ENCODE peak calls at places on chromosomes 16 and 17, in six cellular contexts. W is HCEC 1CT, I is NCI-H774, H is posterior cingulate gyrus, R is HFFc6, N is nephron progenitor cell. E is an unnamed sample.

GRCh38 chr16:84648595-84649510 is 542 bp downstream of the KLHL36 start:
- DNase-seq in W (no peak), I (no peak), H (peak), R (no peak), N (peak), E (no peak)

GRCh38 chr17:8726951-8727555 is 17.6 kb downstream of the CCDC42 start:
- DNase-seq in W (no peak), I (no peak), H (no peak), R (no peak), N (no peak), E (no peak)

GRCh38 chr17:30450125-30451027 is 26.8 kb upstream of the GOSR1 start:
- DNase-seq in W (peak), I (no peak), H (no peak), R (peak), N (no peak), E (peak)

GRCh38 chr16:51149251-51149661 is 1.8 kb downstream of the SALL1 start:
- DNase-seq in W (no peak), I (no peak), H (peak), R (no peak), N (no peak), E (no peak)

GRCh38 chr16:3902731-3903130 is 22.2 kb upstream of the CREBBP start:
- DNase-seq in W (no peak), I (no peak), H (no peak), R (no peak), N (no peak), E (no peak)

GRCh38 chr17:14557482-14557881 is 256.6 kb downstream of the HS3ST3B1 start:
- DNase-seq in W (no peak), I (no peak), H (no peak), R (no peak), N (no peak), E (no peak)

GRCh38 chr16:23302045-23302956 is at the start of gene SCNN1B:
- DNase-seq in W (no peak), I (peak), H (no peak), R (no peak), N (peak), E (no peak)

GRCh38 chr16:11049396-11050059 is 105.2 kb downstream of the CLEC16A start:
- DNase-seq in W (peak), I (no peak), H (no peak), R (no peak), N (no peak), E (no peak)

GRCh38 chr16:4426021-4426684 is 485 bp downstream of the DNAJA3 start:
- DNase-seq in W (peak), I (no peak), H (no peak), R (no peak), N (peak), E (no peak)

GRCh38 chr17:78790552-78790951 is 8.5 kb upstream of the CYTH1 start:
- DNase-seq in W (no peak), I (no peak), H (no peak), R (no peak), N (no peak), E (no peak)

GRCh38 chr16:26981266-26981938 is 85.3 kb upstream of the C16orf82 start:
- DNase-seq in W (peak), I (no peak), H (no peak), R (peak), N (no peak), E (no peak)

GRCh38 chr17:80698297-80698696 is 153.7 kb downstream of the RPTOR start:
- DNase-seq in W (no peak), I (no peak), H (no peak), R (no peak), N (no peak), E (no peak)

GRCh38 chr17:58279016-58279671 is 1.6 kb downstream of the MPO start:
- DNase-seq in W (no peak), I (no peak), H (no peak), R (no peak), N (no peak), E (no peak)

GRCh38 chr16:86926695-86927094 is 348.3 kb downstream of the FOXL1 start:
- DNase-seq in W (no peak), I (no peak), H (no peak), R (no peak), N (no peak), E (no peak)

GRCh38 chr16:57472665-57473060 is 10.2 kb downstream of the POLR2C start:
- DNase-seq in W (no peak), I (no peak), H (no peak), R (no peak), N (no peak), E (no peak)

GRCh38 chr17:21399476-21400203 is 23.5 kb downstream of the KCNJ12 start:
- DNase-seq in W (no peak), I (no peak), H (no peak), R (no peak), N (no peak), E (no peak)

GRCh38 chr17:58314706-58315015 is 13.9 kb downstream of the TSPOAP1 start:
- DNase-seq in W (no peak), I (no peak), H (no peak), R (no peak), N (no peak), E (no peak)

GRCh38 chr17:1039119-1039507 is 42.2 kb downstream of the TIMM22 start:
- DNase-seq in W (no peak), I (no peak), H (no peak), R (no peak), N (no peak), E (no peak)

GRCh38 chr16:23294260-23294659 is 7.8 kb upstream of the SCNN1B start:
- DNase-seq in W (no peak), I (no peak), H (no peak), R (no peak), N (no peak), E (no peak)

GRCh38 chr16:85988306-85988705 is 89.3 kb downstream of the IRF8 start:
- DNase-seq in W (no peak), I (no peak), H (no peak), R (no peak), N (no peak), E (no peak)

GRCh38 chr16:14522617-14523135 is 107.4 kb downstream of the PARN start:
- DNase-seq in W (no peak), I (no peak), H (no peak), R (no peak), N (no peak), E (no peak)